ENCODE peak calls at places on chromosome 20, in seven cellular contexts. F, M, D, C, P, U and H are unnamed samples.

GRCh38 chr20:54431545-54431944 is 43.8 kb upstream of the DOK5 start:
- DNase-seq in F (no peak), M (no peak), D (no peak), C (no peak), P (peak), U (no peak), H (no peak)

GRCh38 chr20:53678990-53679596 is 85.5 kb upstream of the ZNF217 start:
- DNase-seq in F (no peak), M (no peak), D (no peak), C (no peak), P (no peak), U (peak), H (no peak)

GRCh38 chr20:63741676-63742380 is 2.3 kb downstream of the SLC2A4RG start:
- DNase-seq in F (no peak), M (no peak), D (no peak), C (no peak), P (no peak), U (no peak), H (no peak)

GRCh38 chr20:33857722-33858563 is 46.8 kb downstream of the CHMP4B start:
- DNase-seq in F (no peak), M (no peak), D (no peak), C (no peak), P (no peak), U (no peak), H (no peak)

GRCh38 chr20:50831605-50832004 is 36.7 kb downstream of the BCAS4 start:
- DNase-seq in F (no peak), M (no peak), D (no peak), C (no peak), P (no peak), U (no peak), H (no peak)

GRCh38 chr20:47334022-47334551 is 22.4 kb downstream of the ZMYND8 start:
- DNase-seq in F (no peak), M (peak), D (peak), C (no peak), P (peak), U (no peak), H (peak)

GRCh38 chr20:40689100-40689942 is at the start of gene MAFB:
- DNase-seq in F (peak), M (peak), D (peak), C (no peak), P (peak), U (peak), H (peak)

GRCh38 chr20:19973920-19974620 is 43.1 kb upstream of the NAA20 start:
- DNase-seq in F (no peak), M (peak), D (no peak), C (no peak), P (peak), U (peak), H (no peak)

GRCh38 chr20:24494460-24494920 is 25.1 kb downstream of the SYNDIG1 start:
- DNase-seq in F (no peak), M (no peak), D (no peak), C (no peak), P (no peak), U (no peak), H (no peak)

GRCh38 chr20:50335105-50335504 is 144.5 kb downstream of the CEBPB start:
- DNase-seq in F (peak), M (no peak), D (peak), C (peak), P (no peak), U (peak), H (no peak)

GRCh38 chr20:52242237-52243230 is 51.0 kb upstream of the ZFP64 start:
- DNase-seq in F (no peak), M (no peak), D (no peak), C (no peak), P (no peak), U (peak), H (no peak)

GRCh38 chr20:46954490-46955038 is 59.9 kb downstream of the EYA2 start:
- DNase-seq in F (no peak), M (no peak), D (peak), C (no peak), P (peak), U (peak), H (peak)

GRCh38 chr20:47493175-47493953 is 8.3 kb upstream of the NCOA3 start:
- DNase-seq in F (peak), M (peak), D (peak), C (peak), P (peak), U (peak), H (peak)

GRCh38 chr20:36634342-36634741 is 11.7 kb downstream of the SLA2 start:
- DNase-seq in F (no peak), M (no peak), D (no peak), C (no peak), P (no peak), U (no peak), H (no peak)

GRCh38 chr20:3371757-3372156 is 35.7 kb downstream of the DNAAF9 start:
- DNase-seq in F (no peak), M (no peak), D (no peak), C (no peak), P (no peak), U (peak), H (no peak)

GRCh38 chr20:54557836-54558590 is 82.6 kb downstream of the DOK5 start:
- DNase-seq in F (no peak), M (no peak), D (no peak), C (no peak), P (no peak), U (no peak), H (no peak)

GRCh38 chr20:31579245-31579644 is 25.8 kb upstream of the ID1 start:
- DNase-seq in F (no peak), M (no peak), D (no peak), C (no peak), P (no peak), U (no peak), H (no peak)

GRCh38 chr20:61099786-61100185 is 152.3 kb upstream of the CDH4 start:
- DNase-seq in F (no peak), M (no peak), D (no peak), C (no peak), P (no peak), U (no peak), H (no peak)

GRCh38 chr20:64146301-64146935 is 17.8 kb upstream of the MYT1 start:
- DNase-seq in F (no peak), M (no peak), D (no peak), C (no peak), P (no peak), U (no peak), H (no peak)

GRCh38 chr20:15895560-15896084 is 677.6 kb downstream of the KIF16B start:
- DNase-seq in F (peak), M (no peak), D (no peak), C (no peak), P (no peak), U (no peak), H (no peak)

GRCh38 chr20:24662286-24662685 is 192.9 kb downstream of the SYNDIG1 start:
- DNase-seq in F (no peak), M (no peak), D (no peak), C (no peak), P (no peak), U (no peak), H (no peak)

GRCh38 chr20:34343458-34344255 is 19.4 kb upstream of the ITCH start:
- DNase-seq in F (no peak), M (peak), D (no peak), C (no peak), P (no peak), U (no peak), H (no peak)

GRCh38 chr20:37789408-37789807 is 95.6 kb downstream of the CTNNBL1 start:
- DNase-seq in F (no peak), M (no peak), D (no peak), C (no peak), P (no peak), U (peak), H (no peak)
- TF ChIP-seq CTCF in F (no peak), M (no peak), D (no peak), C (no peak), P (no peak), U (no peak), H (no peak)

GRCh38 chr20:10927936-10928860 is 254.4 kb upstream of the JAG1 start:
- DNase-seq in F (no peak), M (no peak), D (no peak), C (no peak), P (no peak), U (no peak), H (no peak)
- TF ChIP-seq CTCF in F (no peak), M (no peak), D (no peak), C (no peak), P (no peak), U (no peak), H (no peak)

GRCh38 chr20:57047281-57048026 is 219.0 kb downstream of the BMP7 start:
- DNase-seq in F (no peak), M (peak), D (peak), C (no peak), P (no peak), U (peak), H (no peak)
- TF ChIP-seq CTCF in F (no peak), M (no peak), D (peak), C (peak), P (peak), U (peak), H (peak)

DNA sequence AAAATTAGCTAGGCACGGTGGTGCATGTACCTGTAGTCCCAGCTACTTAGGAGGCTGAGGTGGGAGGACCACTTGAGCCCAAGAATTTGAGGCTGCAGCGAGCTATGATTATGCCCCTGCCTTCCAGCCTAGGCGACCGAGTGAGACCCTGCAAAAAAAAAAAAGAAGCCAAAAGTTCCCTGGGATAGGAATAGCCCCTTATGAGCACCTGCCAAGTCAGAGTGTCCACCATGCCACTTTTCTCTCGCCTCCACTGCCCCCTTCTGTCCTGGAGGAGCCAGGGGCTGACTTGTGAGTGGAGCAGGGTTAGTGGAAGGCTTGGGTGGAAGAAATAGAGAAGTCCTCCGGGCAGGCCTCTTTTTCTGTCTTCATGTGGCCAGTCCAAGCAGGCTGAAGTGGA is 12.1 kb upstream of the DDX27 start:
- DNase-seq in F (peak), M (no peak), D (peak), C (no peak), P (no peak), U (peak), H (no peak)
- TF ChIP-seq CTCF in F (peak), M (no peak), D (no peak), C (peak), P (no peak), U (peak), H (no peak)

GRCh38 chr20:62515826-62516225 is 40.0 kb upstream of the GATA5 start:
- DNase-seq in F (no peak), M (no peak), D (no peak), C (no peak), P (no peak), U (no peak), H (no peak)

GRCh38 chr20:62517901-62518610 is 42.3 kb upstream of the GATA5 start:
- DNase-seq in F (no peak), M (no peak), D (no peak), C (no peak), P (no peak), U (no peak), H (no peak)

GRCh38 chr20:62515280-62515679 is 39.5 kb upstream of the GATA5 start:
- DNase-seq in F (no peak), M (no peak), D (no peak), C (no peak), P (no peak), U (no peak), H (no peak)

GRCh38 chr20:62517168-62517567 is 41.4 kb upstream of the GATA5 start:
- DNase-seq in F (no peak), M (no peak), D (no peak), C (no peak), P (no peak), U (no peak), H (no peak)

GRCh38 chr20:62516345-62516744 is 40.5 kb upstream of the GATA5 start:
- DNase-seq in F (no peak), M (no peak), D (peak), C (no peak), P (no peak), U (no peak), H (no peak)
- TF ChIP-seq CTCF in F (no peak), M (peak), D (peak), C (peak), P (no peak), U (no peak), H (no peak)

GRCh38 chr20:1533059-1533458 is 24.4 kb downstream of the SIRPD start:
- DNase-seq in F (no peak), M (no peak), D (peak), C (no peak), P (no peak), U (peak), H (no peak)
- TF ChIP-seq CTCF in F (no peak), M (no peak), D (peak), C (no peak), P (no peak), U (peak), H (no peak)